ENCODE peak calls at places on chromosomes 6 and 20, in four cellular contexts. T is stimulated activated CD8-positive, alpha-beta memory T cell treated with anti-CD3 and anti-CD28 coated beads, Interleukin-15, amount 100 ng/mL, for 24 hours; K is mucosa of descending colon; B is GM10248. U is an unnamed sample.

GRCh38 chr6:126127662-126128061 is 141.3 kb downstream of the TRMT11 start:
- DNase-seq in T (no peak), K (no peak), B (no peak), U (no peak)

GRCh38 chr6:116633685-116634084 is 17.4 kb downstream of the RSPH4A start:
- DNase-seq in T (no peak), K (no peak), B (no peak), U (no peak)

GRCh38 chr6:152897807-152898399 is 84.9 kb downstream of the FBXO5 start:
- DNase-seq in T (peak; percentile 35), K (peak; percentile 71), B (peak; percentile 62), U (peak; percentile 73)

GRCh38 chr20:62015445-62016288 is 50.0 kb downstream of the TAF4 start:
- DNase-seq in T (no peak), K (no peak), B (no peak), U (no peak)

GRCh38 chr20:33667245-33668086 is 723 bp downstream of the ACTL10 start:
- DNase-seq in T (no peak), K (peak; percentile 67), B (peak; percentile 39), U (no peak)

GRCh38 chr6:13927203-13927602 is 2.5 kb downstream of the RNF182 start:
- DNase-seq in T (no peak), K (no peak), B (no peak), U (no peak)

GRCh38 chr6:28907394-28907793 is 16.4 kb downstream of the TRIM27 start:
- DNase-seq in T (no peak), K (no peak), B (no peak), U (no peak)

GRCh38 chr20:15076785-15077184 is 739.4 kb upstream of the FLRT3 start:
- DNase-seq in T (no peak), K (no peak), B (no peak), U (no peak)

GRCh38 chr6:35365599-35366596 is 23.5 kb downstream of the PPARD start:
- DNase-seq in T (no peak), K (no peak), B (no peak), U (no peak)

GRCh38 chr20:62978559-62978938 is 26.0 kb downstream of the SLC17A9 start:
- DNase-seq in T (no peak), K (no peak), B (peak; percentile 59), U (no peak)

GRCh38 chr20:1336699-1337387 is 7.9 kb upstream of the SDCBP2 start:
- DNase-seq in T (no peak), K (peak; percentile 56), B (no peak), U (no peak)

GRCh38 chr6:30610065-30610464 is 7.0 kb downstream of the PPP1R10 start:
- DNase-seq in T (no peak), K (no peak), B (no peak), U (no peak)

GRCh38 chr20:61499859-61500258 is 247.8 kb downstream of the CDH4 start:
- DNase-seq in T (no peak), K (no peak), B (no peak), U (no peak)